ENCODE peak calls at places on chromosome 20, in four cellular contexts. P is OCI-LY7, T is epithelial cell of esophagus, V is neural progenitor cell. H is an unnamed sample.

GRCh38 chr20:18657575-18657974 is 69.7 kb downstream of the DTD1 start:
- DNase-seq in P (no peak), T (peak), V (no peak), H (no peak)

GRCh38 chr20:50346372-50347347 is 156.0 kb downstream of the CEBPB start:
- DNase-seq in T (peak), P (no peak), V (no peak), H (peak)

GRCh38 chr20:41135187-41135887 is 2.0 kb upstream of the PLCG1 start:
- DNase-seq in T (peak), V (peak), P (peak), H (peak)

GRCh38 chr20:62980380-62980960 is 26.3 kb downstream of the BHLHE23 start:
- DNase-seq in T (no peak), V (no peak), P (no peak), H (no peak)

GRCh38 chr20:35619196-35620095 is 3.8 kb downstream of the SPAG4 start:
- DNase-seq in P (peak), V (peak), T (peak), H (peak)

GRCh38 chr20:19543114-19543513 is 214.9 kb upstream of the RIN2 start:
- DNase-seq in T (no peak), P (no peak), V (no peak), H (no peak)

GRCh38 chr20:33667245-33668086 is 723 bp downstream of the ACTL10 start:
- DNase-seq in T (peak), V (no peak), P (peak), H (no peak)

GRCh38 chr20:21089421-21089820 is 16.7 kb downstream of the LINC00237 start:
- DNase-seq in P (no peak), V (no peak), T (no peak), H (no peak)

GRCh38 chr20:46011631-46012482 is 3.1 kb downstream of the MMP9 start:
- DNase-seq in P (peak), V (peak), T (peak), H (no peak)

GRCh38 chr20:16096756-16097326 is 476.4 kb downstream of the KIF16B start:
- DNase-seq in P (no peak), V (no peak), T (no peak), H (no peak)

GRCh38 chr20:19806806-19807691 is 49.0 kb downstream of the RIN2 start:
- DNase-seq in T (no peak), V (no peak), P (no peak), H (no peak)

GRCh38 chr20:25058797-25059486 is 1.0 kb upstream of the ACSS1 start:
- DNase-seq in T (no peak), V (peak), P (no peak), H (no peak)

GRCh38 chr20:34065260-34065659 is 46.8 kb downstream of the EIF2S2 start:
- DNase-seq in V (no peak), P (no peak), T (peak), H (no peak)

GRCh38 chr20:53853451-53853713 is 217.0 kb downstream of the BCAS1 start:
- DNase-seq in P (no peak), V (no peak), T (no peak), H (no peak)

GRCh38 chr20:62875419-62876355 is 14.1 kb upstream of the TCFL5 start:
- DNase-seq in P (no peak), V (peak), T (peak), H (no peak)

DNA sequence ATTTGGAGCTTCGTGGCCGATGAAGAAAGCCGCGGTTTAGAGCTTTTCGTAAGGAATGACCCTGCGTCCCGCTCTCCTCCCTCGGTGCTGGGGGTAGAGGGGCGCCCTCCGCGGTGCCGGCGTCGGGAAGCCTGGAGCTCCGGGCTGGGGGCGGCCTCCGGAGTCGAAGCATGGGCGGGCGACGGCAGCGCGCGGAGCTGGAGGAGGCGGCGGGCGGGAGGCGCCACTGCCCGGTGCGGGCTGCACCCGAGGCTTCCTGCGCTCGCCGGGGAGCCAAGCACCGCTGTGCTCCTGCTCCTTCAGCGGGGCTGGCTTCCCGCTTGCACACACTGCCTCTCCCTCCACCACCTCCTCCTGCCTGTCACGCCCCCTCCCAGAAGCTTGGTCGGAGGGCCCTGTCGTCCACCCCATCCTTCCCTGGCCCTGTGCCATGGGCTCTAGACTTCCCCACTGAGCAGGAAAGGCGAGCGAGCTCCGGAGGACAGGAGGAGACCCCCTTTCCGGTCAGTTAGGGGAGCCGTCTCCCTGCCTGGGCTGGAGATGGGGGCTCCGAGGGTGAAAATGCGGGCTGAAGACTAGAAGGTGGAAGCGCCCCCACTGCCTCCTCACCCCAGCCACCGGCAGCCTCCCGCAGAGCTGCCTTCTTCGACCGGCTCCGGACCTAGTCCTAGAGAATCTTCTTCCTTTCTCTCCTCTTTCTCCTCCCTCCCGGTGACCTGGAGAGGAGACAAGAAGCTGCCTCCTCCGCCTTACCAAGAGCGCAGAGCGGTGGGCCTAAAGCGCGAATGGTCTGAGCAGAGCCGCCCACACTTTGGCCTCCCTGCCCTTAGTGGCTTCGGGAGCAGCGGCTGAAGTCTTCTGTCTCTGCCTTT is 1.8 kb downstream of the CDH4 start:
- DNase-seq in T (peak), P (no peak), V (peak), H (no peak)
- H3K4me3 ChIP-seq in T (peak), P (no peak), V (peak), H (peak)

GRCh38 chr20:17129089-17129488 is 97.8 kb upstream of the PCSK2 start:
- DNase-seq in V (no peak), P (no peak), T (no peak), H (no peak)

DNA sequence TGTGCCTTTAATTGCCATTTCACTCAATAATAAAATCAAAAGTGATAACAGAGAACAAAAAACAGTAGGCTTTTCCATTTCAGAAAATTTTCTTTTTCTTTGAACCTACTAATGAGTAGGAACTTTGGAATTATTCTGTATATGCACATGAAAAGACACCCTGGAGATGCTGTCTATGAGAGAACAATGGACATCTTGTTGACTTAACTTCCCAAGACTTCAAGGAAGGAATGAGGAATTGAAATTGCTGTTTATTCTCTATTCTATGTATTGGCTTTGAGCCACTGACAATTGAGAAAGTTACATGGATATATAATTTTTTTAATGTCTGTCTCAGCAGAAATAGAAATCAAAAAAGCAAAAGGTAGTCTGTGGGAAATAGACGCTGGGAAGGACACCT is 98.6 kb upstream of the PCSK2 start:
- DNase-seq in T (no peak), P (no peak), V (no peak), H (no peak)
- H3K4me3 ChIP-seq in T (no peak), P (no peak), V (no peak), H (no peak)

GRCh38 chr20:64051532-64052325 is 2.3 kb upstream of the SOX18 start:
- DNase-seq in V (no peak), P (no peak), T (no peak), H (no peak)
- H3K4me3 ChIP-seq in V (no peak), P (no peak), T (no peak), H (no peak)

GRCh38 chr20:57250607-57251343 is 15.7 kb downstream of the BMP7 start:
- DNase-seq in V (no peak), T (no peak), P (peak), H (peak)

GRCh38 chr20:57252559-57253162 is 13.8 kb downstream of the BMP7 start:
- DNase-seq in T (no peak), P (no peak), V (no peak), H (no peak)

GRCh38 chr20:57251949-57252348 is 14.5 kb downstream of the BMP7 start:
- DNase-seq in T (no peak), V (no peak), P (no peak), H (no peak)

GRCh38 chr20:57249772-57250171 is 16.7 kb downstream of the BMP7 start:
- DNase-seq in T (no peak), V (no peak), P (no peak), H (no peak)

DNA sequence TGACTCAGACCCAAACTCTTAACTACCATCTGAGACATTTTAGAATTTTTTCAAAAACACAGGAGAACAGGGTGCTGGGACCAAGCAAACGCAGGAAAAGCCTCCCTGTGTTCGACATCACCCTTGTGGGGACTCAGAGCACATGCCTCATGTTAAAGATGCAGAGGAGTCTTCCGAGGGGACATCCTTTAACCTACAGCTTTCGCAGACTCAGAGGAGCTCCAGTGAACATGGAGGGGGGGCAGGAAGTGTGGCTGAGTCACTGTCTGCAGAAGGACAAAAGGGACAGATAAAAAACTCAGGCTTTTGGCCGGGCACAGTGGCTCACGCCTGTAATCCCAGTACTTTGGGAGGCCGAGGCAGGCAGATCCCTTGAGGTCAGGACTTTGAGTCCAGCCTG is 15.1 kb downstream of the BMP7 start:
- DNase-seq in T (no peak), P (peak), V (peak), H (no peak)
- H3K4me3 ChIP-seq in T (no peak), P (peak), V (no peak), H (peak)

GRCh38 chr20:6123650-6124014 is 802 bp upstream of the FERMT1 start:
- DNase-seq in V (peak), T (no peak), P (no peak), H (no peak)
- H3K4me3 ChIP-seq in V (peak), T (peak), P (no peak), H (no peak)

DNA sequence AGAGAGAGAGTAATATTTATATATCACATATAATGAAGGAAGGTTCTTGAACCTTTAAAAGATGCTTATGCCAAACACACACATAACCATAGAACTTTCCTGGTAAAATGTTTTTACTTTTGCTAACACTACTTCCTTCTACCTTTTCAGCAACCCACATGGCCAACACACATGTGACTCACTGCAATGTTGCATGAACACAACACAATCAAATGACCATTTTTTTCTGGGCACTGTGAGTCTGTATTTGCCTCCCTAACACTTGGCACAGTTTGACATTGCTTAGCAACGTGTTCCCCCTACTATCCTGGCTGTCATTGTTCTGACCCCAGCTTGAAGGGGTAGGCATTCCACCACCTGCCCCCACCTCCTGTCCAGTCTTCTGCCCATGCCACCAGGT is 204.9 kb upstream of the PRND start:
- DNase-seq in T (peak), P (no peak), V (no peak), H (no peak)
- H3K4me3 ChIP-seq in T (no peak), P (no peak), V (peak), H (no peak)

H was measured in Jurkat, Clone E6-1.